ENCODE peak calls at places on chromosomes 11 and 22, in ten cellular contexts. K is sigmoid colon, U is stomach, Z is AG09309, H is progenitor cell of endocrine pancreas, W is fibroblast of pulmonary artery, B is HepG2, N is keratinocyte, D is OCI-LY7, G is RWPE2. P is an unnamed sample.

GRCh38 chr11:46387919-46388618 is 3.5 kb downstream of the CHRM4 start:
- DNase-seq in K (no peak), U (no peak), Z (no peak), H (no peak), W (no peak), B (no peak), N (no peak), D (no peak), G (no peak), P (no peak)

GRCh38 chr11:15227011-15227410 is 112.3 kb downstream of the INSC start:
- DNase-seq in K (no peak), U (no peak), Z (no peak), H (no peak), W (no peak), B (no peak), N (no peak), D (no peak), G (no peak), P (no peak)

GRCh38 chr11:71397328-71397860 is 50.8 kb downstream of the DHCR7 start:
- DNase-seq in K (no peak), U (no peak), Z (no peak), H (no peak), W (no peak), B (no peak), N (no peak), D (no peak), G (no peak), P (no peak)

GRCh38 chr11:117547188-117547831 is 219.7 kb downstream of the CEP164 start:
- DNase-seq in K (no peak), U (no peak), Z (no peak), H (no peak), W (no peak), B (no peak), N (no peak), D (no peak), G (no peak), P (no peak)

GRCh38 chr11:57432714-57433163 is 5.8 kb upstream of the SLC43A3 start:
- DNase-seq in K (no peak), U (no peak), Z (peak), H (no peak), W (peak), B (no peak), N (no peak), D (no peak), G (no peak), P (peak)

GRCh38 chr11:33040127-33040861 is 922 bp downstream of the TCP11L1 start:
- DNase-seq in K (no peak), U (no peak), Z (no peak), H (no peak), W (no peak), B (no peak), N (no peak), D (peak), G (no peak), P (no peak)

GRCh38 chr11:64742940-64743590 is 877 bp downstream of the RASGRP2 start:
- DNase-seq in K (peak), U (peak), Z (no peak), H (peak), W (peak), B (no peak), N (no peak), D (peak), G (no peak), P (peak)

GRCh38 chr22:39150848-39151215 is 1.6 kb downstream of the CBX7 start:
- DNase-seq in K (peak), U (no peak), Z (no peak), H (no peak), W (no peak), B (no peak), N (no peak), D (no peak), G (no peak), P (no peak)

GRCh38 chr11:26278354-26278753 is 53.6 kb upstream of the ANO3 start:
- DNase-seq in K (no peak), U (no peak), Z (no peak), H (no peak), W (no peak), B (no peak), N (no peak), D (no peak), G (no peak), P (no peak)
- TF ChIP-seq CTCF in K (no peak), U (no peak), Z (no peak), H (no peak), W (no peak), B (no peak), N (no peak), D (peak), G (no peak), P (no peak)

DNA sequence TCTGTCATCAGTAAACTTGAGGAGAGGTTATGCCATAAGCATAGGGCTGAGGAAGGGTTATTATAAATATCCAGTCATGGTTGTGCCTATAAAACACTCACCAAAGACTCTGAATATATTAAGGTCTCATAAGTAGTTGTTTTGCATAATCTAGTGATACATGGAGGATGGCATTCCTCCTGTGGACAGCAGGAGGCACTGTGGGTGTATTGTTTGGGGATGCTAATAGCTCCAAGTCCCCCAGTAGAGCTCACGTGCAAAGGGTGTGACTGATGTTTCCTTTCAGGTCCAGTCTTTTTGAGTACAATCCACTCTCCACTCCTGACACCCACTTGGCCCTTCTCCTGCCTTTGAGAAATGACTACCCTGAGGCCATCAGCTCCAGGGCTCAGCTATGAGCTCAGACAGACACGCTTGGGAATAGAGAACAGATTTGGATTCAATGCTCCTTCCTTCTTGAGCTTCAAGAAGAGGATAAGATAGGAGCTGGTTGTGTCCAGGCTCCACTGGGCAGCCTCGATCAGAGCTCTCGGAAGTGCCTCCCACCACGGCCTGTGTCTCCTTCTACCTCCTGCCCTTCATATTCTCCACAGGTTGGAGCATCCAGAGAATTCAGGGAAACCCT is 85.2 kb upstream of the IGLL5 start:
- DNase-seq in K (no peak), U (no peak), Z (no peak), H (no peak), W (no peak), B (no peak), N (no peak), D (peak), G (no peak), P (no peak)
- TF ChIP-seq CTCF in K (no peak), U (no peak), Z (peak), H (peak), W (peak), B (peak), N (peak), D (peak), G (no peak), P (no peak)

GRCh38 chr11:70158757-70159389 is 44.2 kb upstream of the FADD start:
- DNase-seq in K (no peak), U (no peak), Z (no peak), H (no peak), W (no peak), B (no peak), N (no peak), D (no peak), G (no peak), P (no peak)

GRCh38 chr11:70155386-70155785 is 47.7 kb upstream of the FADD start:
- DNase-seq in K (no peak), U (no peak), Z (no peak), H (no peak), W (no peak), B (no peak), N (no peak), D (no peak), G (no peak), P (no peak)

GRCh38 chr11:70156291-70157037 is 46.6 kb upstream of the FADD start:
- DNase-seq in K (no peak), U (no peak), Z (no peak), H (no peak), W (no peak), B (no peak), N (peak), D (no peak), G (no peak), P (no peak)

GRCh38 chr11:70159612-70160570 is 43.2 kb upstream of the FADD start:
- DNase-seq in K (no peak), U (peak), Z (peak), H (no peak), W (peak), B (no peak), N (peak), D (no peak), G (peak), P (peak)

GRCh38 chr11:70158201-70158600 is 44.9 kb upstream of the FADD start:
- DNase-seq in K (no peak), U (no peak), Z (no peak), H (no peak), W (peak), B (peak), N (no peak), D (no peak), G (no peak), P (no peak)
- TF ChIP-seq CTCF in K (no peak), U (peak), Z (peak), H (peak), W (peak), B (peak), N (peak), D (peak), G (peak), P (peak)

GRCh38 chr11:128553662-128554392 is 33.5 kb downstream of the ETS1 start:
- DNase-seq in K (no peak), U (no peak), Z (no peak), H (no peak), W (peak), B (no peak), N (no peak), D (peak), G (no peak), P (no peak)
- TF ChIP-seq CTCF in K (no peak), U (no peak), Z (peak), H (no peak), W (peak), B (no peak), N (peak), D (peak), G (peak), P (no peak)

GRCh38 chr11:125368757-125369156 is 127.3 kb downstream of the FEZ1 start:
- DNase-seq in K (no peak), U (no peak), Z (no peak), H (no peak), W (no peak), B (no peak), N (no peak), D (no peak), G (no peak), P (no peak)

GRCh38 chr11:125367710-125368109 is 128.4 kb downstream of the FEZ1 start:
- DNase-seq in K (no peak), U (no peak), Z (no peak), H (no peak), W (no peak), B (no peak), N (no peak), D (no peak), G (no peak), P (no peak)

GRCh38 chr11:125360066-125360465 is 136.0 kb downstream of the FEZ1 start:
- DNase-seq in K (no peak), U (no peak), Z (no peak), H (no peak), W (no peak), B (no peak), N (no peak), D (no peak), G (no peak), P (no peak)

GRCh38 chr11:125365196-125365931 is 130.7 kb downstream of the FEZ1 start:
- DNase-seq in K (no peak), U (no peak), Z (no peak), H (no peak), W (no peak), B (no peak), N (no peak), D (no peak), G (no peak), P (no peak)

DNA sequence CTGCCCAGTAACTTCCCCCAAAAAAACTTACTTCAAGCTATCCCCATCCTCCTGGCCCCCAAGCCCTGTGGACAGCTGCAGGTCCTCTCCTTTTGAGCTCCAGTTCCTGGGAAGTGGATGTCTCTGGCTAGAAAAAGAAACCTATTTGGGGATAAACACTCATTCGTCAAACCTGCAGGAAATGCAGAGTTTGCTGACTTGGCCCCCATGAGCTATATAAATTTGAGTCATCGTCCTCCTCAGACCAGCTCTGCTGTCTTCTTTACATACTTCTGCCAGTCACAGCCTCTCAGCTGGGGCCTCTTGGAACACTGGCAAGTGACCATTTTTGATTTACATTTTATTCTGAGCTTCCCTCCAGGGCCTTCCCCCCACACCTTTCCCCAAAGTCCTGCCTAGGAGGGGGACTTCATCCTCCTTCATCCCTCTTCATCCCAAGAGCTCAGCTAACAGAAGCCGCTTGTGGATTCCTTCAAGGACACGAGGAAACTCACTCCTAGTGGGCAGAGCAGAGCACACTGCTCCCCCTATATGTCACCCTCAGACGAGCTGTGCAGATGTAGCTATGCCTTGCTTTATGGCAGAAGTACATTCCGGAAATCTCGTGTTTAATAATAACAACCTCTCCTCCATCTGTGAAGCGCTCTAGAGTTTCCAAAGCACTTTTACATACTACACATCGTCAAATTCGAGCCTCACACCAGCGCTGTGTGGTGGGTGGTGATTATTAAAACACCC is 131.8 kb downstream of the FEZ1 start:
- DNase-seq in K (no peak), U (no peak), Z (no peak), H (no peak), W (peak), B (no peak), N (no peak), D (no peak), G (no peak), P (no peak)
- TF ChIP-seq CTCF in K (no peak), U (no peak), Z (no peak), H (no peak), W (peak), B (no peak), N (peak), D (no peak), G (no peak), P (no peak)